ENCODE peak calls at places on chromosome 22, in ten cellular contexts. Q is A549, O is AG04450, Z is fibroblast of pulmonary artery, I is psoas muscle, D is HL-60, F is choroid plexus epithelial cell, V is dorsolateral prefrontal cortex, M is AG09309, L is tibial artery. X is an unnamed sample.

GRCh38 chr22:25892678-25893077 is 150.7 kb downstream of the MYO18B start:
- DNase-seq in L (no peak), I (no peak), D (no peak), F (no peak), O (no peak), Z (no peak), Q (no peak), M (no peak), V (no peak), X (no peak)

GRCh38 chr22:39900306-39901227 is at the start of gene GRAP2:
- DNase-seq in Q (no peak), I (no peak), V (no peak), Z (no peak), F (no peak), O (no peak), M (no peak), D (peak), L (no peak), X (no peak)

GRCh38 chr22:27105142-27106025 is 448.0 kb downstream of the MIAT start:
- DNase-seq in Z (peak), F (peak), M (peak), Q (no peak), L (peak), V (no peak), I (peak), D (no peak), O (no peak), X (peak)

GRCh38 chr22:36454916-36455570 is 26.4 kb downstream of the TXN2 start:
- DNase-seq in I (peak), Q (peak), M (no peak), L (peak), Z (peak), F (peak), D (peak), O (peak), V (peak), X (peak)

GRCh38 chr22:48342732-48343131 is 1484.9 kb downstream of the BRD1 start:
- DNase-seq in L (no peak), F (no peak), I (peak), Q (no peak), D (no peak), Z (no peak), O (no peak), V (no peak), M (no peak), X (no peak)

GRCh38 chr22:36453266-36453607 is 28.2 kb downstream of the TXN2 start:
- DNase-seq in V (no peak), F (no peak), Z (no peak), L (no peak), Q (no peak), D (no peak), I (no peak), M (no peak), O (no peak), X (peak)

GRCh38 chr22:23248583-23248982 is 68.3 kb downstream of the BCR start:
- DNase-seq in L (no peak), Q (no peak), M (no peak), Z (peak), O (no peak), V (no peak), I (peak), D (no peak), F (peak), X (peak)

GRCh38 chr22:30445438-30445936 is 19.9 kb downstream of the MTFP1 start:
- DNase-seq in D (no peak), O (no peak), F (peak), Z (no peak), V (no peak), L (no peak), I (no peak), Q (no peak), M (no peak), X (peak)

DNA sequence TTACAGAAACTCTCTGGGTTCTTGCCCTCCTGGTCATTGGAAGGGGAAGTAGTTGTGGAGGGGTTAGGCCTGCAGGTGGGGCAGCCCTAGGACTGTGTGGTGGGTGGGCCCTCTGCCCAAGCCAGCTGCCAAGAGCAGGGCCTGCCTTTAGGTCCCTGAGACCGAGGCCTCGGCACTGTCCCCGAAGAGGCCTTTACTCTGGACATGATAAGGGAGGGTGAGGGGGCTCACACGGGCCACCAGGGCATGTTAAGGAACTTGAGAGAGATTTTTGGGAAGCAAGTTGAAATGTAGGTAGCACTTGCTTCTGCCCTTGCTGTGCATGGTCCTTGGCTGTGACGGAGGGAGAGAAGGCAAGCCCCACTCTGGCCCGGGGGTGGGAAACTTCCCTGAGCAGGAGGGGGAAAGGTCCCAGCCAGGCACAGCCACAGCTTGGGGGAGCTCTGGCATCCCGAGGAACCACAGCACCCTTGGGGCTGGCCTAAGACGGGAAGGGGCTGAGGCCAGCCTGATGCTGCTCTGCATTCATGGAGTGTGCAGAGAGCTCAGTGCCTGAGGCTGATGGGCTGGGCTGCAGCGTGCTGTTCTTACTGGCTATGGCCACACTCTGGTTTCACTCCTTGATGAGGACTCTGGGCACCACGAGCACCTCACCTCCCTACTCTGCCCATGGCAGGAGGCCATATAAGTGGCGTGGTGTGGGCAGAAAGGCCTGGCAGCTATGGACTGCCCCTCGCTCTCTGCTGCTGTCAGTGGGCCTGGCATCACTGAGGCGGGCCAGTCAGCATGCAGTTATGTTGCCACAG is 7.8 kb upstream of the RANBP1 start:
- DNase-seq in L (no peak), F (no peak), Q (no peak), V (no peak), I (peak), O (no peak), M (no peak), Z (no peak), D (no peak), X (no peak)
- TF ChIP-seq CTCF in L (no peak), F (no peak), Q (no peak), V (no peak), I (no peak), O (no peak), M (no peak), Z (no peak), D (no peak), X (no peak)

GRCh38 chr22:29102300-29102699 is 29.5 kb downstream of the KREMEN1 start:
- DNase-seq in F (no peak), D (no peak), I (no peak), Z (no peak), Q (no peak), L (no peak), M (no peak), V (no peak), O (no peak), X (no peak)
- H3K4me3 ChIP-seq in F (no peak), D (no peak), I (no peak), Z (no peak), Q (no peak), L (no peak), M (no peak), V (no peak), O (no peak), X (no peak)

GRCh38 chr22:38570841-38571364 is 920 bp upstream of the DMC1 start:
- DNase-seq in D (peak), Z (peak), V (peak), F (peak), L (peak), Q (peak), M (no peak), I (peak), O (no peak), X (peak)
- TF ChIP-seq CTCF in D (no peak), Z (peak), V (peak), F (peak), L (no peak), Q (no peak), M (no peak), I (no peak), O (peak), X (no peak)

GRCh38 chr22:17794726-17795125 is 20.5 kb upstream of the BID start:
- DNase-seq in M (no peak), I (no peak), L (no peak), V (no peak), Q (no peak), Z (no peak), D (no peak), F (no peak), O (no peak), X (no peak)

GRCh38 chr22:17792854-17793434 is 18.7 kb upstream of the BID start:
- DNase-seq in M (no peak), V (no peak), F (no peak), L (no peak), Q (no peak), I (no peak), D (no peak), Z (no peak), O (no peak), X (no peak)

GRCh38 chr22:17795661-17796548 is 21.6 kb upstream of the BID start:
- DNase-seq in Q (no peak), D (no peak), F (no peak), I (no peak), O (no peak), V (no peak), L (no peak), Z (no peak), M (no peak), X (no peak)

GRCh38 chr22:17796695-17797094 is 22.4 kb upstream of the BID start:
- DNase-seq in L (no peak), M (no peak), Z (no peak), Q (no peak), V (no peak), I (no peak), D (no peak), O (no peak), F (no peak), X (no peak)

DNA sequence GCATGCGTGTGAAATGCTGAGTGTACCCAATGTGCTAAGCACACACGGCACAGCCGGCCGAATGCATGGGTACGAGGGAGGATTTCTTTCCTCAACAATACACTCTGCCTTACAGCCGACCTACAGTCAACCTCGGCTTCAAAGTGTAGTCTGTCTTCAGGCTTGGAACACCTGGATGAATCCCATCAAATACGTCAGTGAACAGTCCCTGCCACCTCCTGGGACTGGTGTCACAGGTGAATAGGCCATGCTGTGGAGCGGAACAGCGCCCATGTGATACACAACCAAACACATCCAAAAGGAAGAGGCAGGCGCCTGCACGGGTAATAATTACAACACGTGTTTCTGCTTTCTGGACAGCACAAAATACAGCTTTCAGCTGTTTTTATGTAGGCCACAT is 20.9 kb upstream of the BID start:
- DNase-seq in F (no peak), O (no peak), Z (no peak), M (no peak), D (no peak), V (no peak), L (no peak), I (no peak), Q (no peak), X (no peak)
- H3K4me3 ChIP-seq in F (no peak), O (no peak), Z (no peak), M (no peak), D (no peak), V (no peak), L (no peak), I (no peak), Q (no peak), X (no peak)

GRCh38 chr22:49924113-49924833 is 5.8 kb downstream of the CRELD2 start:
- DNase-seq in Z (no peak), I (no peak), Q (no peak), F (no peak), L (no peak), D (no peak), V (no peak), M (no peak), O (no peak), X (no peak)

GRCh38 chr22:49921508-49922278 is 3.3 kb downstream of the CRELD2 start:
- DNase-seq in F (no peak), V (no peak), M (no peak), L (no peak), D (no peak), Z (no peak), I (no peak), O (no peak), Q (no peak), X (no peak)

GRCh38 chr22:49922484-49922883 is 4.0 kb downstream of the CRELD2 start:
- DNase-seq in D (no peak), F (no peak), M (no peak), O (no peak), Z (no peak), L (no peak), V (no peak), I (no peak), Q (no peak), X (no peak)

GRCh38 chr22:49922926-49923325 is 4.5 kb downstream of the CRELD2 start:
- DNase-seq in L (no peak), I (no peak), Q (no peak), D (no peak), O (no peak), Z (no peak), V (no peak), M (no peak), F (no peak), X (no peak)

GRCh38 chr22:49923445-49923844 is 5.0 kb downstream of the CRELD2 start:
- DNase-seq in Z (no peak), F (no peak), O (no peak), L (no peak), M (no peak), D (peak), V (no peak), Q (no peak), I (no peak), X (peak)
- TF ChIP-seq CTCF in Z (peak), F (peak), O (peak), L (no peak), M (no peak), D (no peak), V (no peak), Q (no peak), I (no peak), X (no peak)

X was measured in foreskin fibroblast.